ENCODE peak calls at places on chromosomes 3 and 15, in ten cellular contexts. E, F, Q, N, L, Y, X, C, K and J are unnamed samples.

GRCh38 chr3:49629866-49630265 is 44.3 kb upstream of the APEH start:
- DNase-seq in K (no peak), L (no peak), F (no peak), C (no peak), Q (no peak), N (no peak), Y (no peak), X (no peak), E (no peak), J (no peak)

GRCh38 chr3:141498592-141499223 is 11.9 kb downstream of the RASA2 start:
- DNase-seq in N (peak; percentile 88), C (no peak), Y (peak; percentile 69), X (peak; percentile 31), E (no peak), K (peak; percentile 78), L (no peak), Q (peak; percentile 70), F (peak; percentile 54), J (no peak)

GRCh38 chr3:55662683-55663082 is 175.6 kb upstream of the WNT5A start:
- DNase-seq in F (no peak), C (peak; percentile 41), L (no peak), K (no peak), X (no peak), Y (no peak), Q (no peak), E (peak; percentile 65), N (no peak), J (peak; percentile 52)

GRCh38 chr15:71096676-71097075 is 18.6 kb upstream of the THSD4 start:
- DNase-seq in X (no peak), F (no peak), L (no peak), N (no peak), Y (no peak), K (no peak), C (peak; percentile 49), E (peak; percentile 83), Q (no peak), J (peak; percentile 93)

GRCh38 chr3:125031544-125031943 is 24.3 kb downstream of the HEG1 start:
- DNase-seq in F (no peak), C (no peak), E (no peak), X (no peak), Y (no peak), Q (no peak), K (no peak), N (no peak), L (no peak), J (no peak)

GRCh38 chr15:63203451-63204090 is 14.2 kb downstream of the RAB8B start:
- DNase-seq in N (peak; percentile 52), Q (no peak), X (no peak), E (no peak), L (no peak), K (peak; percentile 39), Y (peak; percentile 45), F (no peak), C (no peak), J (no peak)

GRCh38 chr15:57456559-57456958 is 80.3 kb downstream of the CGNL1 start:
- DNase-seq in Y (no peak), Q (no peak), E (no peak), F (no peak), K (no peak), N (no peak), L (no peak), X (no peak), C (no peak), J (no peak)

GRCh38 chr3:48928679-48929078 is 10.0 kb downstream of the ARIH2 start:
- DNase-seq in N (no peak), K (no peak), F (no peak), Q (no peak), X (no peak), L (no peak), E (peak; percentile 20), Y (no peak), C (no peak), J (no peak)

GRCh38 chr15:50698101-50698500 is 11.5 kb upstream of the TRPM7 start:
- DNase-seq in Y (no peak), C (no peak), K (no peak), L (no peak), E (no peak), Q (no peak), F (no peak), X (no peak), N (no peak), J (no peak)

GRCh38 chr3:177443469-177443868 is 246.2 kb upstream of the TBL1XR1 start:
- DNase-seq in C (peak; percentile 50), K (no peak), N (no peak), E (peak; percentile 79), Q (no peak), X (no peak), L (no peak), Y (no peak), F (peak; percentile 53), J (no peak)

GRCh38 chr3:173214576-173214975 is 73.5 kb upstream of the SPATA16 start:
- DNase-seq in F (no peak), K (no peak), L (no peak), E (no peak), C (no peak), Q (no peak), N (no peak), Y (no peak), X (no peak), J (no peak)

GRCh38 chr15:98177950-98178848 is 217.7 kb downstream of the ARRDC4 start:
- DNase-seq in Q (no peak), F (peak; percentile 54), Y (no peak), N (peak; percentile 6), L (no peak), C (peak; percentile 87), K (no peak), E (peak; percentile 79), X (peak; percentile 17), J (peak; percentile 81)

GRCh38 chr15:65223996-65224395 is 12.7 kb upstream of the CILP start:
- DNase-seq in F (no peak), Q (no peak), L (no peak), X (no peak), E (no peak), C (no peak), N (no peak), K (no peak), Y (no peak), J (no peak)

GRCh38 chr3:45575491-45575923 is 19.0 kb upstream of the LIMD1 start:
- DNase-seq in X (no peak), Q (no peak), Y (no peak), K (no peak), N (no peak), C (no peak), L (no peak), E (peak; percentile 83), F (no peak), J (no peak)